ENCODE peak calls at places on chromosomes 16 and 17, in four cellular contexts. Y is neural progenitor cell, P is sigmoid colon, T is EH. N is an unnamed sample.
A peak's percentile ranks its signal among the peaks of the same experiment; 100 is the strongest.

GRCh38 chr16:77745972-77746371 is 23.7 kb downstream of the NUDT7 start:
- DNase-seq in Y (no peak), P (no peak), T (no peak), N (no peak)

GRCh38 chr16:50247906-50248608 is 18.3 kb upstream of the ADCY7 start:
- DNase-seq in T (no peak), P (peak; percentile 59), Y (no peak), N (no peak)

GRCh38 chr17:49548506-49549310 is 27.0 kb upstream of the NXPH3 start:
- DNase-seq in P (no peak), Y (peak; percentile 73), T (peak; percentile 52), N (no peak)

GRCh38 chr17:27414271-27414670 is 42.0 kb upstream of the KSR1 start:
- DNase-seq in Y (no peak), P (no peak), T (peak; percentile 7), N (no peak)

GRCh38 chr17:55458977-55459376 is 37.3 kb upstream of the MMD start:
- DNase-seq in P (no peak), T (peak; percentile 25), Y (no peak), N (no peak)

GRCh38 chr16:79714440-79714839 is 113.9 kb upstream of the MAF start:
- DNase-seq in Y (no peak), P (no peak), T (no peak), N (no peak)

GRCh38 chr16:25108054-25108453 is 3.5 kb upstream of the LCMT1 start:
- DNase-seq in P (no peak), Y (no peak), T (no peak), N (no peak)

GRCh38 chr17:6753006-6753445 is 2.8 kb upstream of the XAF1 start:
- DNase-seq in T (peak; percentile 96), Y (peak; percentile 57), P (peak; percentile 80), N (peak; percentile 51)

GRCh38 chr17:76716834-76717205 is 6.1 kb upstream of the MXRA7 start:
- DNase-seq in Y (no peak), T (peak; percentile 95), P (no peak), N (peak; percentile 92)

GRCh38 chr17:9729735-9730420 is 61.5 kb downstream of the DHRS7C start:
- DNase-seq in Y (no peak), T (peak; percentile 8), P (no peak), N (no peak)

GRCh38 chr17:53844476-53845107 is 21.9 kb downstream of the KIF2B start:
- DNase-seq in T (no peak), Y (no peak), P (no peak), N (no peak)

N was measured in AG09309.